ENCODE peak calls at places on chromosomes 3 and 15, in seven cellular contexts. H is NCI-H1105; Y is AG20443; O is cardiac septum; I is activated CD4-positive, alpha-beta T cell treated with anti-CD3 and anti-CD28 coated beads, Interleukin-2, amount 10 ng/mL, durations not matched to agents 24 days and 14 days; U is HT-29; A is ureter. C is an unnamed sample.

GRCh38 chr15:47950447-47950846 is 170.3 kb upstream of the SLC24A5 start:
- DNase-seq in Y (no peak), H (no peak), I (no peak), A (no peak), U (no peak), O (no peak), C (no peak)

GRCh38 chr3:171339606-171340005 is 120.6 kb downstream of the TNIK start:
- DNase-seq in Y (no peak), H (peak), I (no peak), O (no peak), U (no peak), A (no peak), C (no peak)

GRCh38 chr15:59366368-59367021 is 6.2 kb downstream of the MYO1E start:
- DNase-seq in H (no peak), A (no peak), U (peak), O (no peak), Y (no peak), I (no peak), C (no peak)

GRCh38 chr3:130971208-130971607 is 55.4 kb downstream of the ASTE1 start:
- DNase-seq in Y (no peak), I (no peak), U (no peak), H (no peak), O (no peak), A (no peak), C (no peak)

GRCh38 chr3:39665441-39665840 is 144.0 kb upstream of the MYRIP start:
- DNase-seq in O (no peak), I (no peak), H (no peak), Y (no peak), A (no peak), U (no peak), C (no peak)

GRCh38 chr3:103818800-103819199 is 1384.0 kb downstream of the ZPLD1 start:
- DNase-seq in O (no peak), U (no peak), Y (no peak), H (no peak), A (no peak), I (no peak), C (no peak)

GRCh38 chr3:188006726-188007393 is 147.1 kb upstream of the LPP start:
- DNase-seq in Y (no peak), O (peak), A (no peak), I (peak), H (no peak), U (no peak), C (no peak)

GRCh38 chr3:76765526-76765925 is 274.4 kb upstream of the ROBO2 start:
- DNase-seq in A (no peak), I (no peak), U (no peak), O (no peak), H (no peak), Y (no peak), C (no peak)

GRCh38 chr3:170909129-170909903 is 879 bp upstream of the EIF5A2 start:
- DNase-seq in I (peak), O (no peak), Y (peak), H (no peak), A (no peak), U (peak), C (peak)

GRCh38 chr15:31032959-31033358 is 41.5 kb upstream of the MTMR10 start:
- DNase-seq in U (no peak), A (no peak), Y (peak), I (no peak), H (no peak), O (no peak), C (no peak)

GRCh38 chr15:93052090-93052892 is 36.7 kb downstream of the RGMA start:
- DNase-seq in A (no peak), U (no peak), I (no peak), O (no peak), Y (no peak), H (no peak), C (no peak)

GRCh38 chr15:61794276-61794675 is 266.0 kb downstream of the VPS13C start:
- DNase-seq in A (no peak), U (no peak), Y (no peak), O (no peak), H (no peak), I (peak), C (no peak)

GRCh38 chr15:48976444-48977088 is 12.8 kb upstream of the SHC4 start:
- DNase-seq in O (no peak), H (no peak), Y (no peak), I (no peak), U (no peak), A (no peak), C (peak)

GRCh38 chr15:52144656-52145055 is 32.1 kb upstream of the BCL2L10 start:
- DNase-seq in I (no peak), H (no peak), U (no peak), O (no peak), A (no peak), Y (peak), C (no peak)

GRCh38 chr3:5503136-5503535 is 315.6 kb downstream of the EDEM1 start:
- DNase-seq in A (no peak), U (no peak), O (no peak), Y (no peak), I (no peak), H (no peak), C (no peak)

GRCh38 chr3:172915911-172916514 is 165.5 kb downstream of the ECT2 start:
- DNase-seq in Y (no peak), H (peak), O (no peak), U (no peak), A (no peak), I (no peak), C (no peak)

GRCh38 chr3:57746156-57747125 is 9.7 kb upstream of the SLMAP start:
- DNase-seq in U (no peak), Y (no peak), O (no peak), I (no peak), H (no peak), A (no peak), C (no peak)

GRCh38 chr15:96356494-96357455 is 26.3 kb downstream of the NR2F2 start:
- DNase-seq in O (peak), U (peak), A (peak), I (peak), H (peak), Y (peak), C (peak)

GRCh38 chr3:104132566-104132997 is 1234.1 kb upstream of the ALCAM start:
- DNase-seq in O (no peak), Y (no peak), U (no peak), H (no peak), A (no peak), I (no peak), C (no peak)

GRCh38 chr3:8457039-8457438 is 44.6 kb upstream of the LMCD1 start:
- DNase-seq in I (no peak), Y (peak), A (no peak), O (no peak), U (no peak), H (no peak), C (no peak)

GRCh38 chr3:140439527-140439926 is 238.3 kb upstream of the TRIM42 start:
- DNase-seq in A (no peak), I (no peak), U (no peak), Y (no peak), O (no peak), H (no peak), C (no peak)

GRCh38 chr3:169390741-169391300 is 272.7 kb downstream of the MECOM start:
- DNase-seq in I (no peak), Y (no peak), H (no peak), U (peak), A (no peak), O (no peak), C (no peak)

GRCh38 chr15:64152507-64153387 is 1.2 kb downstream of the SNX22 start:
- DNase-seq in A (no peak), Y (no peak), U (no peak), H (peak), I (peak), O (no peak), C (no peak)

GRCh38 chr3:168395551-168395950 is 299.8 kb upstream of the GOLIM4 start:
- DNase-seq in I (no peak), Y (no peak), H (no peak), A (no peak), O (no peak), U (no peak), C (no peak)

GRCh38 chr15:94670436-94671034 is 439.2 kb downstream of the MCTP2 start:
- DNase-seq in Y (peak), U (peak), O (no peak), A (no peak), H (peak), I (no peak), C (peak)

GRCh38 chr3:112007641-112008040 is 8.9 kb downstream of the TAGLN3 start:
- DNase-seq in U (no peak), H (no peak), Y (peak), O (no peak), A (no peak), I (peak), C (no peak)

C was measured in HepG2.